ENCODE peak calls at places on chromosomes 16 and 17, in ten cellular contexts. T is tibial nerve, U is breast epithelium, H is uterus, V is MM.1S, R is right atrium auricular region, D is left ventricle myocardium inferior, B is DND-41, M is adrenal gland, S is cardiac muscle cell. L is an unnamed sample. For H3K36me3, the result is how much of the 10 kb centered on the place peaks cover.

GRCh38 chr17:71055128-71055527 is 885.8 kb downstream of the KCNJ2 start:
- DNase-seq in V (no peak), B (no peak), H (no peak), U (no peak), D (no peak), R (no peak), T (no peak), S (peak), M (no peak), L (no peak)

GRCh38 chr17:249236-249993 is 68.0 kb upstream of the DOC2B start:
- DNase-seq in D (peak), V (no peak), S (no peak), B (no peak), T (no peak), M (peak), R (no peak), U (no peak), H (peak), L (no peak)

GRCh38 chr17:78474631-78475146 is 96.2 kb downstream of the PGS1 start:
- DNase-seq in B (no peak), V (peak), D (no peak), M (no peak), S (no peak), T (no peak), U (no peak), R (no peak), H (no peak), L (peak)

GRCh38 chr17:65064452-65065019 is 8.0 kb upstream of the GNA13 start:
- DNase-seq in R (no peak), U (peak), S (no peak), D (no peak), V (no peak), M (no peak), T (no peak), H (no peak), B (no peak), L (no peak)

GRCh38 chr16:10514369-10515055 is 65.9 kb downstream of the EMP2 start:
- DNase-seq in H (peak), S (peak), R (no peak), T (peak), U (peak), B (peak), V (peak), D (no peak), M (peak), L (peak)

GRCh38 chr17:53919356-53919755 is 96.6 kb downstream of the KIF2B start:
- DNase-seq in H (no peak), B (no peak), T (no peak), U (no peak), R (no peak), V (no peak), S (no peak), M (no peak), D (no peak), L (no peak)

GRCh38 chr16:19167710-19168172 is 299 bp upstream of the SYT17 start:
- DNase-seq in B (no peak), T (no peak), H (peak), D (peak), U (peak), V (peak), R (peak), S (peak), M (peak), L (peak)

GRCh38 chr17:78839762-78840529 is 668 bp downstream of the USP36 start:
- DNase-seq in S (peak), M (peak), D (no peak), T (no peak), R (peak), B (peak), H (peak), V (peak), U (peak), L (peak)

GRCh38 chr17:11996722-11997146 is 541 bp downstream of the ZNF18 start:
- DNase-seq in D (no peak), U (no peak), M (peak), V (peak), T (peak), R (peak), H (no peak), S (peak), B (peak), L (no peak)

GRCh38 chr17:59893617-59894100 is 738 bp downstream of the RPS6KB1 start:
- DNase-seq in R (no peak), M (peak), U (no peak), T (no peak), S (peak), B (peak), V (peak), D (no peak), H (no peak), L (no peak)

GRCh38 chr16:8848939-8849391 is 19.8 kb downstream of the CARHSP1 start:
- DNase-seq in M (peak), T (no peak), D (no peak), H (no peak), U (no peak), S (peak), V (no peak), B (no peak), R (no peak), L (no peak)

GRCh38 chr17:51617876-51618455 is 357.6 kb downstream of the UTP18 start:
- DNase-seq in M (no peak), S (no peak), U (no peak), T (no peak), R (no peak), D (no peak), H (no peak), B (no peak), V (no peak), L (no peak)

GRCh38 chr16:74874912-74875311 is 100.3 kb upstream of the FA2H start:
- DNase-seq in B (no peak), M (no peak), V (no peak), R (no peak), H (no peak), T (no peak), S (no peak), U (no peak), D (peak), L (no peak)

GRCh38 chr16:89860747-89861304 is 12.6 kb upstream of the TCF25 start:
- DNase-seq in M (peak), V (peak), D (peak), U (no peak), T (peak), R (peak), S (peak), B (peak), H (peak), L (peak)

GRCh38 chr16:64313726-64314125 is 808.1 kb downstream of the CDH11 start:
- DNase-seq in D (no peak), S (no peak), H (no peak), R (no peak), T (no peak), V (no peak), B (no peak), U (no peak), M (no peak), L (no peak)

GRCh38 chr17:42428141-42428944 is 5.3 kb upstream of the CAVIN1 start:
- DNase-seq in T (peak), S (peak), D (no peak), U (no peak), M (peak), V (peak), R (no peak), B (peak), H (no peak), L (no peak)

GRCh38 chr17:67403065-67403464 is 26.0 kb downstream of the PITPNC1 start:
- DNase-seq in T (no peak), H (no peak), R (no peak), V (no peak), S (no peak), M (no peak), B (no peak), D (no peak), U (no peak), L (no peak)

GRCh38 chr16:81652798-81653505 is 126.1 kb upstream of the PLCG2 start:
- DNase-seq in U (no peak), S (no peak), M (no peak), H (no peak), D (no peak), B (no peak), R (no peak), T (no peak), V (peak), L (no peak)

GRCh38 chr16:85162478-85163277 is 50.4 kb upstream of the CIBAR2 start:
- DNase-seq in B (no peak), R (peak), U (no peak), H (peak), D (peak), V (no peak), T (peak), S (peak), M (peak), L (no peak)

GRCh38 chr16:19430345-19430744 is 12.7 kb downstream of the TMC5 start:
- DNase-seq in M (no peak), S (no peak), V (no peak), T (no peak), D (no peak), H (no peak), B (no peak), R (no peak), U (no peak), L (no peak)

GRCh38 chr16:87438611-87438985 is 46.5 kb downstream of the MAP1LC3B start:
- DNase-seq in T (no peak), V (no peak), M (no peak), H (no peak), U (no peak), B (no peak), D (no peak), S (no peak), R (no peak), L (no peak)

GRCh38 chr16:17374668-17375255 is 96.0 kb downstream of the XYLT1 start:
- DNase-seq in U (no peak), H (no peak), V (no peak), T (no peak), M (no peak), R (no peak), S (no peak), B (no peak), D (no peak), L (no peak)

GRCh38 chr17:36921131-36921851 is 16.0 kb upstream of the LHX1 start:
- DNase-seq in U (no peak), R (no peak), T (no peak), S (peak), V (no peak), H (no peak), D (no peak), M (no peak), B (no peak), L (no peak)

GRCh38 chr16:89113152-89113547 is 19.5 kb downstream of the ACSF3 start:
- DNase-seq in V (no peak), R (no peak), T (no peak), H (no peak), B (no peak), S (no peak), D (peak), U (no peak), M (no peak), L (no peak)

GRCh38 chr17:39235555-39236221 is 9.9 kb upstream of the STAC2 start:
- DNase-seq in B (peak), S (peak), D (no peak), M (peak), U (no peak), T (no peak), V (peak), H (no peak), R (no peak), L (peak)

GRCh38 chr16:46658925-46659324 is 30.1 kb downstream of the VPS35 start:
- DNase-seq in B (no peak), D (no peak), H (no peak), T (peak), S (no peak), U (no peak), R (no peak), V (peak), M (peak), L (peak)

GRCh38 chr16:50338371-50339231 is 30.2 kb downstream of the BRD7 start:
- DNase-seq in M (no peak), B (no peak), V (no peak), R (no peak), H (no peak), D (no peak), S (peak), U (no peak), T (no peak), L (no peak)

GRCh38 chr16:51710186-51710585 is 559.1 kb upstream of the SALL1 start:
- DNase-seq in T (no peak), B (no peak), V (no peak), S (no peak), D (no peak), H (no peak), R (no peak), U (no peak), M (no peak), L (no peak)

GRCh38 chr16:87138316-87138715 is 178.9 kb downstream of the C16orf95 start:
- DNase-seq in B (no peak), R (no peak), V (no peak), U (no peak), S (no peak), H (no peak), T (no peak), M (no peak), D (no peak), L (no peak)

DNA sequence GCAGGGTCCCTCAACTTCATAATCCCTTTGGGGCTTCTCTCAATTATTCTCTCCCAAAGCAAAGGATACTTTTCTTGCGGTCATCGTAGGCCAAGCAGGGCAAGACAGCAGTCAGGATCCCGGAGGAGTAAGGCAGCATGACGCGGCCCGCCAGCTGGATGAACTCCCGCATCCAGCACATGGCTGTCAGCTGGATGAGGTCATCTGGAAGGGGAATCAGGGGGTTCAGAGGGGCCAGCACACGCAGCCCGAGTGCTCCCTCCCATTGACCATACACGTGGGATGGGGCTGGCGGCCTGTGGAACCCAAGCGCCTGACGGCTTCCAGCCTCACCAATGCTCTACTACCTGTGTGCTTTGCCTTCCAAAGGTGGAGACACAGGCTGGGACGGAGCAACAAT is 19.2 kb downstream of the VAC14 start:
- DNase-seq in V (no peak), B (no peak), S (no peak), H (no peak), U (no peak), T (no peak), M (no peak), D (peak), R (no peak), L (no peak)
- H3K36me3 ChIP-seq in V (under half), B (half or more), S (under half), H (under half), U (under half), T (under half), M (under half), D (half or more), R (half or more), L (half or more)

DNA sequence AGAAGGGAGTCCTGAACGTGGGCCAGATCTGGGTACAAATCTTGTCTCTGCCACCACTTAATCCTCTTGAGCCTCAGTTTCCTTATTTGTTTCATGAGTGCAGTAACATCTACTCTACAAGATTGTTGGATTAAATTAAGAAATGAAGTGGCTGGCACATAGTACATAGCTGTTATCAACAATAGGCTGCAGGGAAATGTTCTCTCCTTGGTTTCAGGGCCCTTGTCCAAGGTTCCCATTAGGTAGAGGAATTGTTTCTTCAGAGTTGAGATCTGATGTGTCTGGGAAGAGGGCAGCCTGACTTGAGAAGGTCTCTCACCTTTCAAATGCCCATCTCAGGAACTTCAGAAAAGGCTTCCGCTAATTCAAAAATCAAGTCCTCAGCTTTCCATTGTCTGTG is 87.5 kb downstream of the RAB11FIP4 start:
- DNase-seq in B (no peak), V (no peak), U (no peak), S (no peak), M (no peak), D (no peak), R (no peak), T (no peak), H (no peak), L (no peak)
- TF ChIP-seq CTCF in B (no peak), V (no peak), U (no peak), S (no peak), M (no peak), D (no peak), R (no peak), T (no peak), H (no peak), L (no peak)

DNA sequence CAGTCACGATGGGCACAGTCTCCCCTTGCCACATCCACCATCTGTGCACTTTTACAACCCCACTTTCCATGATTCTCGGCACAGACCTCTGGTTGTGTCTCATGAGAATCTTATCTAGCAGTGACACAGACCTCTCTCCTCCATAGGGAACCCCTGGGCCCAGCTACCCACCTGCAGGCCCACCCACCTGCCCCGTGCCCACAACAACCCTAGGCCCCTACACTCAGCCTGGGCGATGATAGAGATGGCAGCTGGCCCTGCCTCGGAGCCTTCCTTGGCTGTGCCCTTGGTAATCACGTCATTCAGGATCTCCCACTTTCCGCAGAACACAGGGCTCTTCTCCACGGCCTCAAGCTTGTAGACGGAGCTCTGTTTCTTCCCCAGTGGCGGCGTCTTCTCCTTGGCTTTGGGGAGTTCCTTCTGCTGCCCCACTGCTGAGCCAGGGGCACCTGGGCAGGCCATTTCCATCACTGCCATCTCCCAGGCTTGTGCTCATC is 26.5 kb downstream of the MAP3K14 start:
- DNase-seq in V (no peak), S (no peak), R (no peak), D (no peak), U (no peak), M (peak), T (no peak), B (no peak), H (no peak), L (no peak)
- H3K36me3 ChIP-seq in V (under half), S (under half), R (half or more), D (under half), U (under half), M (under half), T (under half), B (half or more), H (under half), L (under half)

DNA sequence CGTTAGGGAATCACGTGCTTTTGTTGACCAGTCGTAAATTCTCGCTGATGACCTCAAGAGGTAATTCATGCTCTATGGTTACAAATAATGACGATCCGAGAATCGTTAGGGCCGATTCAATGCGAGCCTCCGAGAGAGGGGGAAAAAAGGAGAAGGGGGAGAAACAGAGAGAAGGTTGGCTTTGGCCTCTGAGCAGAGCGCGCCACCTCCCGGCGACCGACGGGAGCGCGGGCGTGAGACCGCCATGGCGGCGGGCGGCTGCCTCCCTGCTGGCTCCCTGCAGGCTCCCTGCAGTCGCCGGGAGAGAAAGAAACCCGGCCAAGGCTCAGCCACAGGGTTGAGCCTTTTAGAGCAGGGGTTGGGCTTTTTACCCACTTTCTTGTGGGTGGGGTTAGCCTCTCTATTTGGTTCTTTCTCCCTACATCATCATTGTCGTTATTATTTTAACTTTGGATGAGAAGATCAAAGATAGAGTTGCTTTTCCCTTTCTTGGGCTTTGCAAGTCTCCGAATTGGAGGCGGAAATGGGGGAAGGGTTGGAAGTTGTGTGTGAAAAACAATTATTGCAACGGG is 347 bp upstream of the HOXB5 start:
- DNase-seq in B (peak), H (peak), R (peak), T (peak), U (no peak), M (peak), V (peak), D (peak), S (peak), L (peak)
- TF ChIP-seq CTCF in B (peak), H (peak), R (peak), T (peak), U (peak), M (peak), V (peak), D (peak), S (peak), L (peak)

GRCh38 chr16:57081744-57082143 is 10.6 kb upstream of the CPNE2 start:
- DNase-seq in S (no peak), T (no peak), V (no peak), B (no peak), D (no peak), M (no peak), U (no peak), R (no peak), H (no peak), L (no peak)
- H3K36me3 ChIP-seq in S (under half), T (under half), V (under half), B (under half), D (under half), M (under half), U (under half), R (under half), H (under half), L (under half)

GRCh38 chr17:28898261-28898955 is 875 bp upstream of the FLOT2 start:
- DNase-seq in B (no peak), T (no peak), S (no peak), M (no peak), R (no peak), U (no peak), H (no peak), V (no peak), D (no peak), L (no peak)

GRCh38 chr17:28896884-28897768 is at the start of gene FLOT2:
- DNase-seq in S (peak), D (peak), V (peak), R (peak), M (peak), H (peak), B (peak), U (peak), T (peak), L (peak)

GRCh38 chr17:28897769-28898259 is 281 bp upstream of the FLOT2 start:
- DNase-seq in U (no peak), D (no peak), B (no peak), M (peak), V (no peak), S (no peak), T (no peak), R (no peak), H (no peak), L (no peak)

GRCh38 chr17:28895794-28896447 is 1.6 kb downstream of the FLOT2 start:
- DNase-seq in V (no peak), H (no peak), S (no peak), T (no peak), U (no peak), R (no peak), B (no peak), M (no peak), D (no peak), L (no peak)

GRCh38 chr17:28896491-28896883 is 1.0 kb downstream of the FLOT2 start:
- DNase-seq in R (no peak), H (no peak), D (no peak), U (no peak), S (no peak), M (no peak), V (no peak), T (no peak), B (no peak), L (no peak)
- TF ChIP-seq CTCF in R (no peak), H (no peak), D (no peak), U (no peak), S (no peak), M (no peak), V (no peak), T (no peak), B (no peak), L (no peak)

DNA sequence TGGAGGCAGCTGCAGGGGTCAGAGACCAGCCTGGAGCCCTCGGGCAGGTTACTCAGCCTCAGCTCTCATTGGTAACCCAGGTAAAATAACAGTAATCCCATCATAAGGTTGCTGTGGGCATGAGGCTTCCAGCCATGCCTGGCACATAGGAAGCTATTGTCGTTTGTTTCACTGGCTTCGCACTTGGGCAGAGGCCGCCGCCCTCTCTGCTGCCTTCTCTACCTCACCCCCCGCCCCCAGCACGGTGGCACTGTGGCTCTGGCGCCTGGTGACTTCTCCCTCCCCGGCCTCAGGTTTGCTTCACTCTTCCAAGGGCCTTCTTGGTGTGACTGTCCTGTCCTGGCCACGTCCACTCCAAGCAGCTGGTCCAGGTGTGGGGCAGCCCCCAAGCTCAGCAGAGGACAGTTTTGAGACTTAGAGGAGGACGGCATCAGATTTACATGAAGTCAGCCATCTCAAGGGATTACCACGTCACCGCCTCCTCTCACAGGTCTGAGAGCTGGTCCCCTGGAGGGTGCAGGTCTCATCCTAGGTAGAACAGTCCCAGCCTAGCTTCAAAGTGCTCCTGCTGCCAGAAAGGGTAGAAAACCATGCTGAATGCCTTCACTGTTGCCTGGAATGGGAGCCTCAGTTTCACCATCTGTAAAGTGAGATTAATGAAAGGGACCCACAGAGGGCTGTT is 34.8 kb downstream of the SREBF1 start:
- DNase-seq in M (no peak), R (no peak), S (no peak), B (no peak), T (no peak), V (no peak), D (no peak), U (no peak), H (no peak), L (no peak)
- H3K36me3 ChIP-seq in M (under half), R (under half), S (under half), B (half or more), T (under half), V (under half), D (under half), U (under half), H (under half), L (under half)